ENCODE peak calls at places on chromosomes 6 and 20, in four cellular contexts. C is H1, L is neuronal stem cell, J is H9. E is an unnamed sample.

GRCh38 chr6:42522021-42522420 is 41.8 kb upstream of the UBR2 start:
- DNase-seq in C (no peak), J (no peak), L (no peak), E (no peak)

GRCh38 chr6:76840865-76841264 is 622.4 kb downstream of the HTR1B start:
- DNase-seq in C (no peak), L (no peak), J (no peak), E (no peak)

GRCh38 chr20:728022-728944 is 40.0 kb downstream of the SLC52A3 start:
- DNase-seq in L (peak), J (peak), C (peak), E (no peak)

GRCh38 chr6:42774201-42774600 is 7.7 kb upstream of the BICRAL start:
- DNase-seq in L (no peak), J (no peak), C (no peak), E (no peak)

GRCh38 chr20:45283529-45284065 is 23.0 kb upstream of the RBPJL start:
- DNase-seq in C (no peak), J (no peak), L (no peak), E (no peak)

GRCh38 chr6:148771212-148771601 is 24.4 kb downstream of the UST start:
- DNase-seq in C (no peak), J (no peak), L (no peak), E (no peak)

GRCh38 chr20:5001174-5002076 is at the start of gene SLC23A2:
- DNase-seq in L (no peak), C (peak), J (peak), E (peak)

GRCh38 chr6:67300430-67301040 is 1334.5 kb upstream of the ADGRB3 start:
- DNase-seq in L (no peak), C (no peak), J (no peak), E (no peak)

GRCh38 chr6:161639772-161640171 is 365.9 kb upstream of the AGPAT4 start:
- DNase-seq in J (no peak), L (no peak), C (no peak), E (no peak)

GRCh38 chr6:145036848-145037567 is 698.3 kb downstream of the EPM2A start:
- DNase-seq in C (no peak), J (no peak), L (no peak), E (peak)

GRCh38 chr6:13488015-13488895 is 855 bp upstream of the GFOD1 start:
- DNase-seq in L (no peak), C (no peak), J (peak), E (no peak)

GRCh38 chr20:2323051-2323450 is 27.2 kb downstream of the TGM3 start:
- DNase-seq in C (no peak), J (no peak), L (no peak), E (no peak)

GRCh38 chr6:17431581-17431980 is 38.2 kb downstream of the CAP2 start:
- DNase-seq in J (no peak), L (no peak), C (no peak), E (no peak)

GRCh38 chr20:24588725-24589340 is 119.4 kb downstream of the SYNDIG1 start:
- DNase-seq in C (no peak), J (no peak), L (no peak), E (no peak)

GRCh38 chr6:165573671-165574070 is 89.4 kb downstream of the PDE10A start:
- DNase-seq in J (no peak), C (no peak), L (no peak), E (no peak)

GRCh38 chr6:16540804-16541752 is 220.2 kb downstream of the ATXN1 start:
- DNase-seq in J (no peak), L (no peak), C (no peak), E (no peak)

GRCh38 chr6:163414117-163414366 is 476 bp upstream of the QKI start:
- DNase-seq in C (no peak), L (no peak), J (no peak), E (no peak)

GRCh38 chr6:148398686-148399085 is 56.0 kb downstream of the SASH1 start:
- DNase-seq in J (no peak), L (no peak), C (no peak), E (no peak)

GRCh38 chr6:81606965-81607381 is 145.5 kb downstream of the TENT5A start:
- DNase-seq in C (no peak), L (no peak), J (no peak), E (no peak)

GRCh38 chr6:52975580-52975979 is 19.5 kb downstream of the GSTA4 start:
- DNase-seq in J (no peak), C (no peak), L (no peak), E (no peak)

GRCh38 chr6:134766497-134766896 is 183.4 kb downstream of the ALDH8A1 start:
- DNase-seq in L (no peak), C (no peak), J (no peak), E (no peak)

GRCh38 chr20:24489631-24490260 is 20.3 kb downstream of the SYNDIG1 start:
- DNase-seq in L (no peak), C (no peak), J (peak), E (no peak)

GRCh38 chr6:34791164-34791841 is 580 bp upstream of the BLTP3A start:
- DNase-seq in J (peak), L (peak), C (peak), E (peak)

GRCh38 chr20:44586289-44586911 is 4.0 kb downstream of the PKIG start:
- DNase-seq in L (no peak), C (no peak), J (no peak), E (no peak)

GRCh38 chr6:128209771-128210170 is 308.9 kb upstream of the THEMIS start:
- DNase-seq in C (no peak), J (no peak), L (no peak), E (no peak)

GRCh38 chr6:73798592-73798991 is 102.6 kb downstream of the CD109 start:
- DNase-seq in J (peak), C (no peak), L (no peak), E (peak)

GRCh38 chr20:32963176-32963575 is 41.1 kb downstream of the SUN5 start:
- DNase-seq in J (no peak), L (no peak), C (no peak), E (no peak)
- H3K4me2 ChIP-seq in J (no peak), L (no peak), C (no peak), E (no peak)

GRCh38 chr6:45576648-45577624 is 199.2 kb upstream of the SUPT3H start:
- DNase-seq in L (no peak), J (no peak), C (no peak), E (no peak)
- H2BK12ac ChIP-seq in L (no peak), J (no peak), C (no peak), E (no peak)

GRCh38 chr6:30810813-30811329 is 66.5 kb upstream of the IER3 start:
- DNase-seq in J (peak), L (no peak), C (no peak), E (peak)
- H3K4me2 ChIP-seq in J (no peak), L (no peak), C (no peak), E (no peak)

GRCh38 chr6:20175810-20176209 is 36.5 kb downstream of the MBOAT1 start:
- DNase-seq in L (no peak), J (no peak), C (no peak), E (no peak)
- H2BK12ac ChIP-seq in L (no peak), J (no peak), C (no peak), E (no peak)

GRCh38 chr6:5135783-5136376 is 50.7 kb downstream of the PPP1R3G start:
- DNase-seq in J (no peak), C (peak), L (no peak), E (peak)

GRCh38 chr6:5138995-5139827 is 54.1 kb downstream of the PPP1R3G start:
- DNase-seq in C (no peak), L (no peak), J (peak), E (no peak)

GRCh38 chr6:5139828-5140771 is 55.0 kb downstream of the PPP1R3G start:
- DNase-seq in J (no peak), L (no peak), C (no peak), E (no peak)

GRCh38 chr6:5133943-5134342 is 48.8 kb downstream of the PPP1R3G start:
- DNase-seq in J (no peak), C (no peak), L (no peak), E (no peak)

GRCh38 chr6:5136856-5137255 is 51.7 kb downstream of the PPP1R3G start:
- DNase-seq in J (no peak), L (no peak), C (no peak), E (no peak)
- H3K4me2 ChIP-seq in J (no peak), L (no peak), C (no peak), E (no peak)

GRCh38 chr6:26286168-26286854 is 78.7 kb upstream of the BTN3A2 start:
- DNase-seq in C (peak), J (peak), L (peak), E (peak)
- H2BK12ac ChIP-seq in C (no peak), J (no peak), L (no peak), E (no peak)

DNA sequence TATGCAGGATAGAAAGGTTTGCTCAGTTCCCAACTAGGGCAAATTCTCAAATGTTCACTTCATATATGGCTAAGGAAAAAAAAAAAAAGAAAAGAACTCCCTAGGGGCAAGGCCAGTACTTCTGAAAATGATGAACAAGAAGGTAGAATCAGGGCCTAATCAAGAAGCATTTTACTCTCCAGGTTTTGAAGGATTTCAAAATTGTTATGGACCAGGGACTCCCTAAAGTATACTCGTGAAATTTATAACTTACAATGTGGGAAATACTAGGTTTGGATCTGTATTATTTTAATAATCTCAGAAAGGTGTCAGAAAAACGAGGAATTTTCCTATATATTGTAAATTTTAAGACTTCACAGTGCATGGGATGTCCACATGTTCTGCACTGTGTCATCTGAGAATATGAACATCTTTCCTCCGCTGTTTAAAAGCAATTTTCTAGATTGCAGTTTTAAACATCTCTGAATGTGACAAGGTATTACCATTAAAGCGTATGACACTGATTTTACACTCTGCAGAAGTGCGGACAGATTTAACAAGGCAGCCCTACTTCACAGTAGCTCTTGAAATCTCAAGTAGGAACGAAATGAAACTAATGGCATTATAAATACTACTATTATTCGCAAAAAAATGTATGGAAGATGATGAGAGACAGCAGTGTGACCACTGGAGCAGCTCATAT is 14.0 kb downstream of the PLAGL1 start:
- DNase-seq in J (no peak), L (no peak), C (no peak), E (no peak)
- H3K4me2 ChIP-seq in J (no peak), L (no peak), C (no peak), E (no peak)